ENCODE peak calls at places on chromosome 21, in six cellular contexts. One of them, this sample, is unnamed.

GRCh38 chr21:34180406-34180805 is 107.0 kb downstream of the MRPS6 start:
- DNase-seq in stimulated activated CD8-positive, alpha-beta memory T cell treated with anti-CD3 and anti-CD28 coated beads, Interleukin-4, amount 100 ng/mL, for 1 hour: no peak
- DNase-seq in stimulated activated CD4-positive, alpha-beta T cell treated with anti-CD3 and anti-CD28 coated beads, Interleukin-15, amount 100 ng/mL, for 1 hour: no peak
- DNase-seq in posterior cingulate gyrus: no peak
- DNase-seq in BE2C: no peak
- DNase-seq in AG04450: no peak
- DNase-seq in this sample: no peak

GRCh38 chr21:42939581-42940413 is 14.4 kb upstream of the ERVH48-1 start:
- DNase-seq in stimulated activated CD8-positive, alpha-beta memory T cell treated with anti-CD3 and anti-CD28 coated beads, Interleukin-4, amount 100 ng/mL, for 1 hour: no peak
- DNase-seq in stimulated activated CD4-positive, alpha-beta T cell treated with anti-CD3 and anti-CD28 coated beads, Interleukin-15, amount 100 ng/mL, for 1 hour: no peak
- DNase-seq in posterior cingulate gyrus: peak
- DNase-seq in BE2C: no peak
- DNase-seq in AG04450: peak
- DNase-seq in this sample: no peak

GRCh38 chr21:39483917-39484316 is 32.1 kb downstream of the SH3BGR start:
- DNase-seq in stimulated activated CD8-positive, alpha-beta memory T cell treated with anti-CD3 and anti-CD28 coated beads, Interleukin-4, amount 100 ng/mL, for 1 hour: no peak
- DNase-seq in stimulated activated CD4-positive, alpha-beta T cell treated with anti-CD3 and anti-CD28 coated beads, Interleukin-15, amount 100 ng/mL, for 1 hour: no peak
- DNase-seq in posterior cingulate gyrus: no peak
- DNase-seq in BE2C: no peak
- DNase-seq in AG04450: no peak
- DNase-seq in this sample: no peak

GRCh38 chr21:36260030-36260787 is 59.8 kb upstream of the MORC3 start:
- DNase-seq in stimulated activated CD8-positive, alpha-beta memory T cell treated with anti-CD3 and anti-CD28 coated beads, Interleukin-4, amount 100 ng/mL, for 1 hour: peak
- DNase-seq in stimulated activated CD4-positive, alpha-beta T cell treated with anti-CD3 and anti-CD28 coated beads, Interleukin-15, amount 100 ng/mL, for 1 hour: no peak
- DNase-seq in posterior cingulate gyrus: no peak
- DNase-seq in BE2C: peak
- DNase-seq in AG04450: peak
- DNase-seq in this sample: peak

GRCh38 chr21:44932366-44933181 is 7.3 kb upstream of the SLX9 start:
- DNase-seq in stimulated activated CD8-positive, alpha-beta memory T cell treated with anti-CD3 and anti-CD28 coated beads, Interleukin-4, amount 100 ng/mL, for 1 hour: no peak
- DNase-seq in stimulated activated CD4-positive, alpha-beta T cell treated with anti-CD3 and anti-CD28 coated beads, Interleukin-15, amount 100 ng/mL, for 1 hour: peak
- DNase-seq in posterior cingulate gyrus: no peak
- DNase-seq in BE2C: peak
- DNase-seq in AG04450: no peak
- DNase-seq in this sample: no peak

GRCh38 chr21:36203603-36203889 is 46.9 kb downstream of the DOP1B start:
- DNase-seq in stimulated activated CD8-positive, alpha-beta memory T cell treated with anti-CD3 and anti-CD28 coated beads, Interleukin-4, amount 100 ng/mL, for 1 hour: no peak
- DNase-seq in stimulated activated CD4-positive, alpha-beta T cell treated with anti-CD3 and anti-CD28 coated beads, Interleukin-15, amount 100 ng/mL, for 1 hour: no peak
- DNase-seq in posterior cingulate gyrus: no peak
- DNase-seq in BE2C: no peak
- DNase-seq in AG04450: peak
- DNase-seq in this sample: peak

GRCh38 chr21:42465008-42465878 is 30.8 kb downstream of the RSPH1 start:
- DNase-seq in stimulated activated CD8-positive, alpha-beta memory T cell treated with anti-CD3 and anti-CD28 coated beads, Interleukin-4, amount 100 ng/mL, for 1 hour: no peak
- DNase-seq in stimulated activated CD4-positive, alpha-beta T cell treated with anti-CD3 and anti-CD28 coated beads, Interleukin-15, amount 100 ng/mL, for 1 hour: no peak
- DNase-seq in posterior cingulate gyrus: no peak
- DNase-seq in BE2C: no peak
- DNase-seq in AG04450: no peak
- DNase-seq in this sample: no peak

GRCh38 chr21:14591882-14592281 is 45.8 kb upstream of the SAMSN1 start:
- DNase-seq in stimulated activated CD8-positive, alpha-beta memory T cell treated with anti-CD3 and anti-CD28 coated beads, Interleukin-4, amount 100 ng/mL, for 1 hour: no peak
- DNase-seq in stimulated activated CD4-positive, alpha-beta T cell treated with anti-CD3 and anti-CD28 coated beads, Interleukin-15, amount 100 ng/mL, for 1 hour: no peak
- DNase-seq in posterior cingulate gyrus: no peak
- DNase-seq in BE2C: no peak
- DNase-seq in AG04450: no peak
- DNase-seq in this sample: no peak

GRCh38 chr21:45366931-45367401 is 38.0 kb upstream of the COL18A1 start:
- DNase-seq in stimulated activated CD8-positive, alpha-beta memory T cell treated with anti-CD3 and anti-CD28 coated beads, Interleukin-4, amount 100 ng/mL, for 1 hour: no peak
- DNase-seq in stimulated activated CD4-positive, alpha-beta T cell treated with anti-CD3 and anti-CD28 coated beads, Interleukin-15, amount 100 ng/mL, for 1 hour: no peak
- DNase-seq in posterior cingulate gyrus: no peak
- DNase-seq in BE2C: peak
- DNase-seq in AG04450: peak
- DNase-seq in this sample: no peak

GRCh38 chr21:37168666-37169065 is 95.6 kb downstream of the TTC3 start:
- DNase-seq in stimulated activated CD8-positive, alpha-beta memory T cell treated with anti-CD3 and anti-CD28 coated beads, Interleukin-4, amount 100 ng/mL, for 1 hour: no peak
- DNase-seq in stimulated activated CD4-positive, alpha-beta T cell treated with anti-CD3 and anti-CD28 coated beads, Interleukin-15, amount 100 ng/mL, for 1 hour: no peak
- DNase-seq in posterior cingulate gyrus: no peak
- DNase-seq in BE2C: no peak
- DNase-seq in AG04450: no peak
- DNase-seq in this sample: no peak

GRCh38 chr21:42317826-42318746 is 2.9 kb upstream of the TFF3 start:
- DNase-seq in stimulated activated CD8-positive, alpha-beta memory T cell treated with anti-CD3 and anti-CD28 coated beads, Interleukin-4, amount 100 ng/mL, for 1 hour: no peak
- DNase-seq in stimulated activated CD4-positive, alpha-beta T cell treated with anti-CD3 and anti-CD28 coated beads, Interleukin-15, amount 100 ng/mL, for 1 hour: no peak
- DNase-seq in posterior cingulate gyrus: no peak
- DNase-seq in BE2C: no peak
- DNase-seq in AG04450: no peak
- DNase-seq in this sample: no peak

GRCh38 chr21:35578350-35578782 is 482.0 kb downstream of the SETD4 start:
- DNase-seq in stimulated activated CD8-positive, alpha-beta memory T cell treated with anti-CD3 and anti-CD28 coated beads, Interleukin-4, amount 100 ng/mL, for 1 hour: no peak
- DNase-seq in stimulated activated CD4-positive, alpha-beta T cell treated with anti-CD3 and anti-CD28 coated beads, Interleukin-15, amount 100 ng/mL, for 1 hour: no peak
- DNase-seq in posterior cingulate gyrus: no peak
- DNase-seq in BE2C: no peak
- DNase-seq in AG04450: peak
- DNase-seq in this sample: no peak

GRCh38 chr21:45846373-45847160 is 135.0 kb upstream of the COL6A1 start:
- DNase-seq in stimulated activated CD8-positive, alpha-beta memory T cell treated with anti-CD3 and anti-CD28 coated beads, Interleukin-4, amount 100 ng/mL, for 1 hour: no peak
- DNase-seq in stimulated activated CD4-positive, alpha-beta T cell treated with anti-CD3 and anti-CD28 coated beads, Interleukin-15, amount 100 ng/mL, for 1 hour: no peak
- DNase-seq in posterior cingulate gyrus: no peak
- DNase-seq in BE2C: no peak
- DNase-seq in AG04450: no peak
- DNase-seq in this sample: no peak